ENCODE peak calls at places on chromosomes 1 and 21, in nine cellular contexts. M is NCI-H2107; H is HFF-Myc; Y is A549; C is fibroblast of pulmonary artery; J is right cardiac atrium; B is stimulated activated CD8-positive, alpha-beta memory T cell treated with anti-CD3 and anti-CD28 coated beads, Interleukin-15, amount 100 ng/mL, for 4 hours; W is hippocampal formation; D is left ventricle myocardium inferior. P is an unnamed sample.

GRCh38 chr21:29372063-29372802 is 73.5 kb downstream of the BACH1 start:
- DNase-seq in M (peak; percentile 69), H (peak; percentile 81), Y (peak; percentile 50), C (peak; percentile 90), J (no peak), B (peak; percentile 15), W (peak; percentile 79), D (no peak), P (peak; percentile 66)

GRCh38 chr1:11502516-11502915 is 23.6 kb downstream of the DISP3 start:
- DNase-seq in M (no peak), H (no peak), Y (no peak), C (no peak), J (no peak), B (no peak), W (no peak), D (no peak), P (no peak)

GRCh38 chr1:176626572-176627061 is 163.6 kb downstream of the PAPPA2 start:
- DNase-seq in M (no peak), H (no peak), Y (no peak), C (no peak), J (no peak), B (no peak), W (no peak), D (no peak), P (no peak)

GRCh38 chr1:110084226-110085078 is 14.0 kb upstream of the ALX3 start:
- DNase-seq in M (no peak), H (no peak), Y (no peak), C (peak; percentile 36), J (peak; percentile 62), B (no peak), W (no peak), D (peak; percentile 43), P (peak; percentile 64)

GRCh38 chr1:91124989-91125417 is 103.2 kb upstream of the ZNF644 start:
- DNase-seq in M (no peak), H (no peak), Y (no peak), C (no peak), J (no peak), B (no peak), W (no peak), D (no peak), P (no peak)

GRCh38 chr1:33298623-33299277 is 22.1 kb downstream of the A3GALT2 start:
- DNase-seq in M (peak; percentile 14), H (peak; percentile 36), Y (peak; percentile 58), C (peak; percentile 71), J (peak; percentile 84), B (no peak), W (no peak), D (peak; percentile 76), P (peak; percentile 86)

GRCh38 chr1:221363074-221363473 is 378.8 kb downstream of the DUSP10 start:
- DNase-seq in M (no peak), H (no peak), Y (no peak), C (no peak), J (no peak), B (no peak), W (no peak), D (no peak), P (no peak)

GRCh38 chr1:61052393-61053280 is 29.7 kb upstream of the NFIA start:
- DNase-seq in M (no peak), H (no peak), Y (no peak), C (no peak), J (no peak), B (no peak), W (no peak), D (no peak), P (no peak)

GRCh38 chr1:209556159-209556690 is 27.3 kb upstream of the CAMK1G start:
- DNase-seq in M (no peak), H (no peak), Y (no peak), C (no peak), J (no peak), B (no peak), W (no peak), D (no peak), P (no peak)

GRCh38 chr1:166165661-166166399 is 971 bp downstream of the FAM78B start:
- DNase-seq in M (no peak), H (no peak), Y (no peak), C (peak; percentile 4), J (no peak), B (no peak), W (no peak), D (no peak), P (peak; percentile 12)

GRCh38 chr1:247273013-247273412 is 17.1 kb downstream of the VN1R5 start:
- DNase-seq in M (no peak), H (no peak), Y (no peak), C (no peak), J (no peak), B (no peak), W (peak; percentile 36), D (no peak), P (no peak)

GRCh38 chr1:33152685-33153432 is 29.0 kb downstream of the TRIM62 start:
- DNase-seq in M (peak; percentile 94), H (no peak), Y (no peak), C (peak; percentile 85), J (peak; percentile 92), B (no peak), W (peak; percentile 75), D (peak; percentile 91), P (no peak)

GRCh38 chr1:44810101-44810761 is 1.9 kb downstream of the BTBD19 start:
- DNase-seq in M (no peak), H (no peak), Y (no peak), C (no peak), J (peak; percentile 74), B (no peak), W (no peak), D (peak; percentile 63), P (no peak)

GRCh38 chr1:119147626-119148180 is 7.2 kb upstream of the WARS2 start:
- DNase-seq in M (no peak), H (no peak), Y (no peak), C (peak; percentile 34), J (no peak), B (no peak), W (no peak), D (no peak), P (peak; percentile 6)

P was measured in AG08396.